ENCODE peak calls at places on chromosomes 16 and 17, in six cellular contexts. N is heart left ventricle, Y is A549, I is spleen, W is ovary, O is body of pancreas. T is an unnamed sample.

GRCh38 chr16:28587386-28587785 is 9.5 kb downstream of the SULT1A2 start:
- DNase-seq in W (no peak), N (no peak), I (no peak), O (no peak), Y (peak; percentile 57), T (no peak)

GRCh38 chr17:6574689-6575595 is 18.6 kb upstream of the PITPNM3 start:
- DNase-seq in N (peak; percentile 48), I (peak; percentile 85), Y (no peak), O (no peak), W (peak; percentile 46), T (no peak)

GRCh38 chr17:31489295-31490018 is 98.0 kb downstream of the RAB11FIP4 start:
- DNase-seq in I (no peak), N (no peak), Y (no peak), W (no peak), O (peak; percentile 91), T (no peak)

GRCh38 chr17:55722742-55723487 is at the start of gene TMEM100:
- DNase-seq in Y (no peak), W (peak; percentile 43), O (no peak), I (no peak), N (no peak), T (no peak)

GRCh38 chr16:1771072-1771863 is at the start of gene NME3:
- DNase-seq in O (peak; percentile 77), W (peak; percentile 67), N (peak; percentile 86), I (peak; percentile 95), Y (peak; percentile 76), T (peak; percentile 84)

GRCh38 chr16:57817680-57818079 is 15.4 kb upstream of the KIFC3 start:
- DNase-seq in W (no peak), N (no peak), Y (no peak), O (no peak), I (no peak), T (no peak)

GRCh38 chr17:81387235-81388060 is 7.8 kb upstream of the BAHCC1 start:
- DNase-seq in Y (peak; percentile 61), I (no peak), N (peak; percentile 83), O (peak; percentile 60), W (no peak), T (no peak)

GRCh38 chr17:79561486-79562116 is 49.2 kb downstream of the RBFOX3 start:
- DNase-seq in Y (no peak), O (no peak), W (no peak), I (peak; percentile 31), N (no peak), T (no peak)

DNA sequence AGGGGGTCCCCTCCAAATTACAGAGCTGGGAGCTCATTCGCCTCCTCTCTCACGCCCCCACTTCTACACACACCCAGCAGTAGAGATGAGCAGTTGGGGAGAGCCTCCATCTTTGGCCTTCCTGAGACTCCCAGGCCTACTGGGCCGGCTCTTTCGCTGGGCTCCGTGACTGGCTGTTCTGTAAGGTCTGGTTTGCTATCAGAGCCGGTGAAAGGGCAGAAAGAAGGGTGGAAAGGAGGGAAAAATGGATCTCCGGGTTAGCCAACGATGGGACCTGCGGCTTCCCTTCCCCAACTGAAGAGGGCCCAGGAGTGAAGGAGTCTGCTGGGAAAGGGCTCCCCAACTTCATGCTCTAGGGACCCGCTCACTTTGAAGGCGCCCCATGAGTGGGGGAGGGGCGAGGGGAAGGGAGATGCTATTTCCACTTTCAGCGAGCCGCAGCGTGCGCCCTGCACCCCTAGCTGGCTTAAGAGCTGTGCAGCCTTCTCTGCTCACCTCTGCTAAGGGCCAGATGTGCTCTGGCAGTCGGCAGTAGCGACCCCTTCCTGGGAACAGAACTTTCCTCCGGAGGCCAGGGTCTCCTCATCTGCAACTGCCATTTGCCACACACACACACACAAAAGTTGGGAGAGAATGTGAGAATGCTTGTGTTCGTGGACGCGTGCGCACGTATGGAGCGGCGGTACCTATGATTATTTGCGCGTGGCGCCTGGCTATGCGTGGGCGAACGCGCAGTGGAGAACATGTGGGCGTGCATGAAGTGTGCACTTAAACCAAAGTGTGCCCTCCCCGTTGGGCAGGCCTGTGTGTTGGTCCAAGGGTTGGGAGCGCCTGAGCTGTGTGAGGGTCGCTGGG is 2.9 kb upstream of the FOXF1 start:
- DNase-seq in N (no peak), W (no peak), O (no peak), I (no peak), Y (no peak), T (no peak)
- TF ChIP-seq POLR2A in N (no peak), W (no peak), O (no peak), I (no peak), Y (no peak), T (no peak)

GRCh38 chr16:88941933-88942909 is 34.8 kb downstream of the CBFA2T3 start:
- DNase-seq in W (no peak), O (peak; percentile 50), Y (peak; percentile 81), N (peak; percentile 61), I (peak; percentile 94), T (peak; percentile 63)
- TF ChIP-seq POLR2A in W (no peak), O (no peak), Y (no peak), N (no peak), I (no peak), T (no peak)

GRCh38 chr17:64983708-64984107 is 64.4 kb upstream of the LRRC37A3 start:
- DNase-seq in W (no peak), I (no peak), Y (no peak), O (no peak), N (no peak), T (no peak)

GRCh38 chr17:64984776-64985521 is 65.7 kb upstream of the LRRC37A3 start:
- DNase-seq in N (no peak), I (no peak), Y (no peak), W (no peak), O (no peak), T (no peak)

GRCh38 chr17:64984181-64984580 is 64.9 kb upstream of the LRRC37A3 start:
- DNase-seq in I (no peak), W (no peak), O (no peak), N (no peak), Y (no peak), T (no peak)

GRCh38 chr17:64978138-64978537 is 58.9 kb upstream of the LRRC37A3 start:
- DNase-seq in N (no peak), O (no peak), W (no peak), Y (no peak), I (no peak), T (no peak)

DNA sequence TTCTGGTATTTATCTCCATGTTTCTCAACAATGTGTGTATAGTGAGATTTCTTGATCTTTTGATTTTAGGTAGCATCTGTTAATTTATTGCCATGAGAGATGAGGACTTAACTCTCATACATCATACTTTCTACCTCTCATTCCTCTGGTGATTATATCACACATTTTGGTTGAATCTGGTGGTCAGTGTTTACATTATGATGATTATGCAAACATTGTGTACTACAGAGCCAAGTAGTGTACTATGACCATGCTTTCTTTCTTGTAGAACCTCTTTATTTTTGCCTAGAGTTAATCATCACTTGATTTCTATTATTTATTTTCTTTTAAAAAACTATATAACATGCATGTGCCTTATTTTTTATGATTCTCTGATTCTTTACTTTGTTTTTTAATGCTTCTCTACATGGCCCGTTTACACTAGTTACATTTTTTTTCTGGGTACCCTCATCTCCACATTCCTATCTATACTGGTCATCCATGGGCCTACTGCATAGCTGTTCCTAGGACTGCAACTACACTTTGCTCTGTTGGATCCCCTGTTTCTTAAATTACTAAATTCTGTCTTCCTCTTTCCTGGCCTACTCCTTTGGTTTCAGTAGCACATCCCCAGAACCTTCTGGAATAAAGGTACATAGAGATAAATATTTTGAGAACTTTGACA is 63.0 kb upstream of the LRRC37A3 start:
- DNase-seq in N (no peak), I (no peak), O (no peak), Y (no peak), W (no peak), T (no peak)
- TF ChIP-seq POLR2A in N (no peak), I (no peak), O (no peak), Y (no peak), W (no peak), T (no peak)

GRCh38 chr16:526181-527014 is 1.1 kb upstream of the CAPN15 start:
- DNase-seq in I (no peak), W (peak; percentile 61), O (peak; percentile 69), N (peak; percentile 55), Y (no peak), T (peak; percentile 84)

GRCh38 chr16:528111-529011 is 849 bp downstream of the CAPN15 start:
- DNase-seq in O (no peak), W (peak; percentile 50), I (peak; percentile 88), Y (no peak), N (no peak), T (peak; percentile 79)

GRCh38 chr16:525520-526180 is 1.9 kb upstream of the CAPN15 start:
- DNase-seq in I (no peak), O (no peak), W (no peak), N (no peak), Y (peak; percentile 68), T (peak; percentile 54)

GRCh38 chr16:529012-529575 is 1.6 kb downstream of the CAPN15 start:
- DNase-seq in I (no peak), W (no peak), N (no peak), O (no peak), Y (no peak), T (no peak)

DNA sequence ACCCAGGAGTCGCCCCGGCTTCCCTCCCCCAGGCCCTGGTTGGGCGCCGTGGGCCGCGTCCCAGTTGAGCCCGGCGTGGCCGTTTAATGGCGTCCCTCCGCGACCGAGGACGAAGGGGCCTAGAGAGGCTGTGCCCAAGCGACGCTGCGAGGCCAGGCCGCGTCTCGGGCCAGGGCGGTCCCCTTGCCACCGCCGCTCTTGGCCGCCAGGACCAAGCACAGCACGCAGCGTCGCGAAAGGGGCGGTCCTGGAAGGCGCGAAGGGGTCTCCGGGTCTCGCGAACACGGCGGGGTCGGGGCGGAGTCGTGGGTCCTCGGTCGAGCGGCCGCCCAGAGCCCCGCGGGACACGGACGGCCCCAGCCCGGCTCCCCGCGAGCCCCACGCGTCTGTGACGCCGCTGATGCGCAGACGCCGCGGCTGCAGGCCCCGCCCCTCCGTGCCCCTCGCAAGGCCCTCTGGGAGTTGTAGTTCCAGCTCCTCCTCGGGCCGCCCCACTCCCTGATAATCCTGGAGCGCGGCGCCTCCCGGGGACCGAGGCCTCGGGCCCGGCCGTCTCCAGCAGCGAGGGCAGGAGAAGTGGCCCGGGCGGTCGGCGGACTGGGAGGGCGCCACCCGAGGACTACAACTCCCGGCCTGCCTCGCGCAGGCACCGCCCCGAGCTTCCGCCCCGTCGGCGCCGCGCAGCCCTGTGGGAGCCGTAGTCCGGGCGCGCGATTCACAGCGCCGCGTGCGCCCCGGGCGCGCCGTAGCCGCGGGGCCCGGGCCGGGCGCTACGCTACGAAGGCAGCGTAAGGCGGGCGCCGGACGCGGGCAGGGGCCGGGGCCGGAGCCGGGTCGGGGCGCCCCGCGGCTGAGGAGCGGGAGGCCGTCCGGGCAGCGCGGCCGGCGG is at the start of gene CAPN15:
- DNase-seq in O (peak; percentile 89), I (peak; percentile 96), N (peak; percentile 90), Y (peak; percentile 61), W (peak; percentile 89), T (peak; percentile 95)
- TF ChIP-seq POLR2A in O (peak; percentile 85), I (peak; percentile 5), N (peak; percentile 91), Y (peak; percentile 83), W (peak; percentile 95), T (peak; percentile 81)

DNA sequence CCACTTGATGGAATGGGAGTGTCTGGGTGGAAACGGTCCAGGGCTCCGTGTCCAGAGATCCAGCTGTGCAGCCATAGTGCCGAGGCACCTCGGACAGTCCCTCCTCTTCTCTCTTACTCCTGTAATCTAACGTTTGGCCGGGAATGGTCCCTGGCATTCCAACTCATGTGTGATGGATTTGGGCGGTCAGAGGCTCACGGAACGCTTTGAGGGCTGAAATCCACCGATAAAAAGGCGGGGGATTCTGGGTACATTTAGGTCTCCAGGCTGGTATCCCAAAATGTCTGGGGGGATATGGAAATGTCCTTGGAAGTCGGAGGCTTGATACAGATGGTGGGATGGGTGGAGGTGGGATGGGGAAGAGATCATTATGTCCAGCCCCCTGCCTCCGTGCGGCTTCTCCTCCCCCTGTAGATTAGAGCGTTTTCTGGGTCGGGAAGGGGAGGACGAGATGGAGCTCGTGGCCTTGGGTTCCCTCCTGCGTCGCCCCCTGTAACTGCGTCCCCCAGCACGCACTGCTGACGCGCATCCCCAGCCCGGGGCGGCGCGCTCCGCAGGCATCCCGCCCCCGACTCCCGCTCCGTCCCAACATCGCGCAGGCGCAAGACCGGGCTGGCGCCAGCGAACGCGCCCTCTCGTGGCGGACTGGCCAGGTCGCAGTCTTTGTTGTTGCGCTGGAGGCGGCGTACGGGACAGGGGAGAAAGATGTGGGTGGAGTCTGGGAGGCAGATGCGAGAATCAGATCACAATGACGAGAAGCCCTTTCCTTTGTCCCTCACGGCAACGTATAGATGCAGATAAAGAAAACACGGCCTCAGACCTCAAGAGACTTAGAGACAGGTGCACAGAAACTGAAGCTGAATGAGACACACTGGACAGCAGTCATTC is 4.5 kb upstream of the SGCA start:
- DNase-seq in N (peak; percentile 94), W (peak; percentile 93), I (peak; percentile 99), O (peak; percentile 91), Y (peak; percentile 100), T (peak; percentile 88)
- TF ChIP-seq POLR2A in N (peak; percentile 59), W (peak; percentile 61), I (no peak), O (peak; percentile 37), Y (peak; percentile 92), T (no peak)

T was measured in erythroblast.